ENCODE peak calls at places on chromosomes 12 and 14, in nine cellular contexts. One of them, this sample, is unnamed.

GRCh38 chr12:92110083-92110640 is 35.5 kb downstream of the BTG1 start:
- DNase-seq in KBM-7: no peak
- DNase-seq in left ventricle myocardium superior: no peak
- DNase-seq in stimulated activated CD8-positive, alpha-beta memory T cell treated with anti-CD3 and anti-CD28 coated beads, Interleukin-15, amount 100 ng/mL, for 48 hours: no peak
- DNase-seq in nucleus accumbens: no peak
- DNase-seq in aorta: no peak
- DNase-seq in hypothalamus: no peak
- DNase-seq in GDM1: no peak
- DNase-seq in A549: no peak
- DNase-seq in this sample: no peak

GRCh38 chr14:60650382-60650961 is 1.2 kb upstream of the SIX1 start:
- DNase-seq in hypothalamus: no peak
- DNase-seq in left ventricle myocardium superior: no peak
- DNase-seq in nucleus accumbens: no peak
- DNase-seq in KBM-7: no peak
- DNase-seq in stimulated activated CD8-positive, alpha-beta memory T cell treated with anti-CD3 and anti-CD28 coated beads, Interleukin-15, amount 100 ng/mL, for 48 hours: no peak
- DNase-seq in aorta: no peak
- DNase-seq in GDM1: no peak
- DNase-seq in A549: no peak
- DNase-seq in this sample: no peak

GRCh38 chr12:6267007-6267721 is 43.3 kb upstream of the PLEKHG6 start:
- DNase-seq in nucleus accumbens: no peak
- DNase-seq in hypothalamus: no peak
- DNase-seq in KBM-7: no peak
- DNase-seq in aorta: no peak
- DNase-seq in left ventricle myocardium superior: no peak
- DNase-seq in A549: no peak
- DNase-seq in GDM1: no peak
- DNase-seq in stimulated activated CD8-positive, alpha-beta memory T cell treated with anti-CD3 and anti-CD28 coated beads, Interleukin-15, amount 100 ng/mL, for 48 hours: peak; percentile 79
- DNase-seq in this sample: no peak

GRCh38 chr14:68040633-68041369 is 221.2 kb downstream of the RAD51B start:
- DNase-seq in hypothalamus: no peak
- DNase-seq in left ventricle myocardium superior: no peak
- DNase-seq in aorta: no peak
- DNase-seq in stimulated activated CD8-positive, alpha-beta memory T cell treated with anti-CD3 and anti-CD28 coated beads, Interleukin-15, amount 100 ng/mL, for 48 hours: no peak
- DNase-seq in A549: no peak
- DNase-seq in GDM1: no peak
- DNase-seq in nucleus accumbens: no peak
- DNase-seq in KBM-7: no peak
- DNase-seq in this sample: no peak

GRCh38 chr12:153080-153746 is 60.7 kb downstream of the SLC6A12 start:
- DNase-seq in GDM1: peak; percentile 67
- DNase-seq in hypothalamus: no peak
- DNase-seq in nucleus accumbens: peak; percentile 18
- DNase-seq in aorta: no peak
- DNase-seq in stimulated activated CD8-positive, alpha-beta memory T cell treated with anti-CD3 and anti-CD28 coated beads, Interleukin-15, amount 100 ng/mL, for 48 hours: peak; percentile 49
- DNase-seq in left ventricle myocardium superior: peak; percentile 75
- DNase-seq in A549: peak; percentile 79
- DNase-seq in KBM-7: peak; percentile 85
- DNase-seq in this sample: peak; percentile 97

GRCh38 chr12:45290218-45290609 is 74.3 kb downstream of the ANO6 start:
- DNase-seq in A549: peak; percentile 38
- DNase-seq in aorta: no peak
- DNase-seq in KBM-7: no peak
- DNase-seq in nucleus accumbens: no peak
- DNase-seq in left ventricle myocardium superior: no peak
- DNase-seq in hypothalamus: no peak
- DNase-seq in stimulated activated CD8-positive, alpha-beta memory T cell treated with anti-CD3 and anti-CD28 coated beads, Interleukin-15, amount 100 ng/mL, for 48 hours: no peak
- DNase-seq in GDM1: no peak
- DNase-seq in this sample: no peak

GRCh38 chr12:96155781-96156180 is 38.4 kb upstream of the ELK3 start:
- DNase-seq in nucleus accumbens: no peak
- DNase-seq in GDM1: no peak
- DNase-seq in A549: no peak
- DNase-seq in KBM-7: no peak
- DNase-seq in hypothalamus: no peak
- DNase-seq in aorta: no peak
- DNase-seq in stimulated activated CD8-positive, alpha-beta memory T cell treated with anti-CD3 and anti-CD28 coated beads, Interleukin-15, amount 100 ng/mL, for 48 hours: no peak
- DNase-seq in left ventricle myocardium superior: no peak
- DNase-seq in this sample: no peak

GRCh38 chr14:104048758-104049496 is 36.6 kb upstream of the ASPG start:
- DNase-seq in aorta: no peak
- DNase-seq in hypothalamus: no peak
- DNase-seq in left ventricle myocardium superior: no peak
- DNase-seq in A549: no peak
- DNase-seq in KBM-7: no peak
- DNase-seq in GDM1: peak; percentile 3
- DNase-seq in nucleus accumbens: no peak
- DNase-seq in stimulated activated CD8-positive, alpha-beta memory T cell treated with anti-CD3 and anti-CD28 coated beads, Interleukin-15, amount 100 ng/mL, for 48 hours: no peak
- DNase-seq in this sample: no peak

GRCh38 chr14:61577506-61577931 is 117.8 kb upstream of the HIF1A start:
- DNase-seq in GDM1: no peak
- DNase-seq in aorta: no peak
- DNase-seq in nucleus accumbens: no peak
- DNase-seq in left ventricle myocardium superior: no peak
- DNase-seq in KBM-7: no peak
- DNase-seq in stimulated activated CD8-positive, alpha-beta memory T cell treated with anti-CD3 and anti-CD28 coated beads, Interleukin-15, amount 100 ng/mL, for 48 hours: no peak
- DNase-seq in A549: no peak
- DNase-seq in hypothalamus: no peak
- DNase-seq in this sample: no peak

GRCh38 chr14:104135121-104135903 is 3.1 kb upstream of the KIF26A start:
- DNase-seq in hypothalamus: no peak
- DNase-seq in nucleus accumbens: no peak
- DNase-seq in aorta: peak; percentile 77
- DNase-seq in KBM-7: peak; percentile 59
- DNase-seq in left ventricle myocardium superior: peak; percentile 34
- DNase-seq in GDM1: no peak
- DNase-seq in A549: peak; percentile 72
- DNase-seq in stimulated activated CD8-positive, alpha-beta memory T cell treated with anti-CD3 and anti-CD28 coated beads, Interleukin-15, amount 100 ng/mL, for 48 hours: no peak
- DNase-seq in this sample: peak; percentile 67

GRCh38 chr12:31756977-31757420 is 28.2 kb upstream of the AMN1 start:
- DNase-seq in nucleus accumbens: no peak
- DNase-seq in GDM1: no peak
- DNase-seq in left ventricle myocardium superior: no peak
- DNase-seq in A549: peak; percentile 76
- DNase-seq in stimulated activated CD8-positive, alpha-beta memory T cell treated with anti-CD3 and anti-CD28 coated beads, Interleukin-15, amount 100 ng/mL, for 48 hours: no peak
- DNase-seq in hypothalamus: no peak
- DNase-seq in aorta: no peak
- DNase-seq in KBM-7: peak; percentile 35
- DNase-seq in this sample: no peak

GRCh38 chr12:127450822-127451221 is 816.1 kb upstream of the TMEM132C start:
- DNase-seq in aorta: no peak
- DNase-seq in GDM1: no peak
- DNase-seq in A549: no peak
- DNase-seq in left ventricle myocardium superior: no peak
- DNase-seq in KBM-7: no peak
- DNase-seq in stimulated activated CD8-positive, alpha-beta memory T cell treated with anti-CD3 and anti-CD28 coated beads, Interleukin-15, amount 100 ng/mL, for 48 hours: no peak
- DNase-seq in nucleus accumbens: no peak
- DNase-seq in hypothalamus: no peak
- DNase-seq in this sample: no peak

GRCh38 chr12:72272731-72273498 is 745 bp downstream of the TRHDE start:
- DNase-seq in hypothalamus: no peak
- DNase-seq in nucleus accumbens: no peak
- DNase-seq in left ventricle myocardium superior: peak; percentile 26
- DNase-seq in stimulated activated CD8-positive, alpha-beta memory T cell treated with anti-CD3 and anti-CD28 coated beads, Interleukin-15, amount 100 ng/mL, for 48 hours: no peak
- DNase-seq in GDM1: no peak
- DNase-seq in KBM-7: peak; percentile 19
- DNase-seq in aorta: peak; percentile 75
- DNase-seq in A549: no peak
- DNase-seq in this sample: peak; percentile 26

GRCh38 chr14:95157195-95157986 is at the start of gene DICER1:
- DNase-seq in A549: peak; percentile 95
- DNase-seq in stimulated activated CD8-positive, alpha-beta memory T cell treated with anti-CD3 and anti-CD28 coated beads, Interleukin-15, amount 100 ng/mL, for 48 hours: peak; percentile 85
- DNase-seq in hypothalamus: peak; percentile 94
- DNase-seq in nucleus accumbens: peak; percentile 94
- DNase-seq in left ventricle myocardium superior: peak; percentile 99
- DNase-seq in aorta: peak; percentile 100
- DNase-seq in KBM-7: peak; percentile 94
- DNase-seq in GDM1: peak; percentile 90
- DNase-seq in this sample: peak; percentile 80

This sample was measured in HuH-7.5.